ENCODE peak calls at places on chromosome 1, in six cellular contexts. One of them, this sample, is unnamed.

GRCh38 chr1:111499026-111499790 is 4.2 kb downstream of the ADORA3 start:
- DNase-seq in tibial nerve: no peak
- DNase-seq in progenitor cell of endocrine pancreas: no peak
- DNase-seq in epithelial cell of esophagus: peak; percentile 35
- DNase-seq in left lung: no peak
- DNase-seq in heart left ventricle: no peak
- DNase-seq in this sample: no peak

GRCh38 chr1:159991513-159991912 is 37.5 kb upstream of the SLAMF9 start:
- DNase-seq in tibial nerve: no peak
- DNase-seq in progenitor cell of endocrine pancreas: no peak
- DNase-seq in epithelial cell of esophagus: peak; percentile 32
- DNase-seq in left lung: no peak
- DNase-seq in heart left ventricle: no peak
- DNase-seq in this sample: no peak

GRCh38 chr1:4467241-4467640 is 187.2 kb upstream of the AJAP1 start:
- DNase-seq in tibial nerve: no peak
- DNase-seq in progenitor cell of endocrine pancreas: no peak
- DNase-seq in epithelial cell of esophagus: no peak
- DNase-seq in left lung: no peak
- DNase-seq in heart left ventricle: no peak
- DNase-seq in this sample: no peak

GRCh38 chr1:110321846-110322245 is 17.3 kb upstream of the RBM15 start:
- DNase-seq in tibial nerve: no peak
- DNase-seq in progenitor cell of endocrine pancreas: no peak
- DNase-seq in epithelial cell of esophagus: no peak
- DNase-seq in left lung: no peak
- DNase-seq in heart left ventricle: no peak
- DNase-seq in this sample: no peak

GRCh38 chr1:183318433-183318832 is 99.7 kb downstream of the NMNAT2 start:
- DNase-seq in tibial nerve: peak; percentile 72
- DNase-seq in progenitor cell of endocrine pancreas: no peak
- DNase-seq in epithelial cell of esophagus: peak; percentile 90
- DNase-seq in left lung: peak; percentile 82
- DNase-seq in heart left ventricle: peak; percentile 80
- DNase-seq in this sample: no peak

GRCh38 chr1:150537732-150538684 is 11.2 kb upstream of the ADAMTSL4 start:
- DNase-seq in tibial nerve: no peak
- DNase-seq in progenitor cell of endocrine pancreas: no peak
- DNase-seq in epithelial cell of esophagus: peak; percentile 93
- DNase-seq in left lung: no peak
- DNase-seq in heart left ventricle: no peak
- DNase-seq in this sample: no peak

GRCh38 chr1:165829888-165830287 is 2.5 kb downstream of the UCK2 start:
- DNase-seq in tibial nerve: no peak
- DNase-seq in progenitor cell of endocrine pancreas: no peak
- DNase-seq in epithelial cell of esophagus: no peak
- DNase-seq in left lung: no peak
- DNase-seq in heart left ventricle: no peak
- DNase-seq in this sample: no peak

GRCh38 chr1:84260852-84261518 is 40.5 kb upstream of the SAMD13 start:
- DNase-seq in tibial nerve: no peak
- DNase-seq in progenitor cell of endocrine pancreas: no peak
- DNase-seq in epithelial cell of esophagus: peak; percentile 24
- DNase-seq in left lung: no peak
- DNase-seq in heart left ventricle: no peak
- DNase-seq in this sample: no peak

GRCh38 chr1:32071758-32072621 is 749 bp upstream of the TMEM39B start:
- DNase-seq in tibial nerve: no peak
- DNase-seq in progenitor cell of endocrine pancreas: no peak
- DNase-seq in epithelial cell of esophagus: peak; percentile 57
- DNase-seq in left lung: no peak
- DNase-seq in heart left ventricle: no peak
- DNase-seq in this sample: peak; percentile 22

GRCh38 chr1:76124196-76124595 is 49.6 kb downstream of the ST6GALNAC3 start:
- DNase-seq in tibial nerve: no peak
- DNase-seq in progenitor cell of endocrine pancreas: no peak
- DNase-seq in epithelial cell of esophagus: peak; percentile 25
- DNase-seq in left lung: no peak
- DNase-seq in heart left ventricle: no peak
- DNase-seq in this sample: no peak

GRCh38 chr1:243558556-243558955 is 291.5 kb downstream of the AKT3 start:
- DNase-seq in tibial nerve: no peak
- DNase-seq in progenitor cell of endocrine pancreas: no peak
- DNase-seq in epithelial cell of esophagus: no peak
- DNase-seq in left lung: no peak
- DNase-seq in heart left ventricle: no peak
- DNase-seq in this sample: no peak

GRCh38 chr1:115641762-115642167 is at the start of gene VANGL1:
- DNase-seq in tibial nerve: no peak
- DNase-seq in progenitor cell of endocrine pancreas: peak; percentile 66
- DNase-seq in epithelial cell of esophagus: peak; percentile 76
- DNase-seq in left lung: peak; percentile 57
- DNase-seq in heart left ventricle: peak; percentile 80
- DNase-seq in this sample: peak; percentile 48

GRCh38 chr1:54365020-54365797 is 41.0 kb downstream of the SSBP3 start:
- DNase-seq in tibial nerve: no peak
- DNase-seq in progenitor cell of endocrine pancreas: no peak
- DNase-seq in epithelial cell of esophagus: peak; percentile 14
- DNase-seq in left lung: no peak
- DNase-seq in heart left ventricle: no peak
- DNase-seq in this sample: no peak

GRCh38 chr1:42173155-42173933 is 8.8 kb upstream of the GUCA2A start:
- DNase-seq in tibial nerve: peak; percentile 39
- DNase-seq in progenitor cell of endocrine pancreas: peak; percentile 65
- DNase-seq in epithelial cell of esophagus: peak; percentile 56
- DNase-seq in left lung: no peak
- DNase-seq in heart left ventricle: peak; percentile 68
- DNase-seq in this sample: peak; percentile 79

GRCh38 chr1:159122005-159122621 is 45.5 kb upstream of the AIM2 start:
- DNase-seq in tibial nerve: no peak
- DNase-seq in progenitor cell of endocrine pancreas: no peak
- DNase-seq in epithelial cell of esophagus: peak; percentile 58
- DNase-seq in left lung: no peak
- DNase-seq in heart left ventricle: no peak
- DNase-seq in this sample: no peak

DNA sequence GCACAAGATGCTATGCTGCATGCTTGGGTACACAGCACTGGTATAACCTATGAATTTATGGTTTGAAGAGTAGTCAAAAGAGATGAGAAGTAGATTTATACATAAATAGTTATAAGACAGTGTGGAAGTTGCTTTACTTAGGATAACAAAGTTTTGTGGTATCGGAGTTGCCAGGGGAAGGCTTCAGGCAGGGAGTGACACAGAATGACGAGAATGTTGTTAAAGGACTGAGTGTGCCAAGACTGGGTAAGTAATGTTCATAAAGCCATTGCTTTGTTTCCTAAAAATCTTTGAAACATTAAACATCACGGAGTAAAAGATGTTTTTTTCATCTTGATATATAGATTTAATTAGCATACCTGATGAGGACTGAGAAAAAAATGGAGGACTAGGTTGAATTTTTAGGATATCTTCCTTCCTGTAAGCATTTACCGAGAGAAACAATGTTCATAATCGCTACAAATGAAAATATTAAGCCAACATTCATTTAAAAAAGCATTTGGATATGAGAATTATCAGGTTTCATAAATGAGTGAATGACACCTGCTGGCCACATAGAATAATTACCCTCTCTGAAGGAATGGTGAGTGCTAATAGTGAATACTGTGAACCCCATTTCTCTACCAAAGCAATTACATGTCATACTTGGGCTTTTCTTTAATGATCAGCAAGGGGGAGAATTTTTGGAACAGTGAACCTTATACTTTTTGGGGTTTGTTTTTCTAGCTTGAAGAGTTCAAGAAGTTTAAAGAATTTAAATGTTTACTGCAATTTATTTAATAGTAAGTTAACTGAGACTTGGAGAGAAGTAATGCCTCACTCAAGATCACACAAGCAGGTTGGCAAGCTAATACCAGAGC is 28.4 kb downstream of the EXTL2 start:
- DNase-seq in tibial nerve: no peak
- DNase-seq in progenitor cell of endocrine pancreas: no peak
- DNase-seq in epithelial cell of esophagus: peak; percentile 48
- DNase-seq in left lung: no peak
- DNase-seq in heart left ventricle: no peak
- DNase-seq in this sample: no peak
- TF ChIP-seq CTCF in tibial nerve: peak; percentile 70
- TF ChIP-seq CTCF in progenitor cell of endocrine pancreas: peak; percentile 58
- TF ChIP-seq CTCF in epithelial cell of esophagus: peak; percentile 55
- TF ChIP-seq CTCF in left lung: peak; percentile 51
- TF ChIP-seq CTCF in heart left ventricle: peak; percentile 65
- TF ChIP-seq CTCF in this sample: peak; percentile 71

DNA sequence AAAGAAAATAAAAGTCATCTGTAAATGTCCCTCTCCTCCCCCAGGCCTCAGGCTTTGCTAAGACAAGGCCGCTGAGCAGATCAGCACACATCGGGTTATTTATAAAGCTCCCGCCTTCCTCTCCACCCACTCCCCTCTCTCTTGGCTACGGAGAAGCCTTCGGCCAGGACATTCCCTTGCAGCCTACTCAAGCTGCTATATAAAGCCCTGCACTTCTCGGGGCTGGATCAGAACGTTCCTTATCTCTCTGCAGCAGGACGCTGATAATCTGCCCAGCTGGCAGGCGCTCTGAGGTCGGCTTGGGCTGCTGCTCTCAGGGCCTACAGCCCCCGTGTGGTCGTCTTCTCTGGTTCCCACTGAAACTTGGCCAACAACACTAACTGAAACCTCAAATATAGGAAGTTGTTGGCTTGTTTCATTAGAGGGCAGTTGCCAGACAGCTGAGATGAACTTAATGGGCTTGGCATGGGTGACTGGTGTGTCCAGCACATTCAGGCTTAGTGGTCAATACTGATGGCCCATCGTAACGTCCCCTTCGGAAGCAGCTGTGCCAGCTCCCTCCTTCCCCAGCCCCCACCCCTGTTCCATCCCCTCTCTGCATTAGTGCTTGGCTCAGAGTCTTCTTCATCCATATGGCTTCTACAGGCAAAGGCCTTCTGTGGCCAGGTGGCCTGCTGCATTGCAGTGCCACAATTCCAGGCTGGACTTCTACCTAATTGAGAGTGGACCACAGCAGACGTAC is 64.6 kb downstream of the IER5 start:
- DNase-seq in tibial nerve: peak; percentile 43
- DNase-seq in progenitor cell of endocrine pancreas: no peak
- DNase-seq in epithelial cell of esophagus: no peak
- DNase-seq in left lung: peak; percentile 71
- DNase-seq in heart left ventricle: peak; percentile 91
- DNase-seq in this sample: no peak
- TF ChIP-seq CTCF in tibial nerve: peak; percentile 31
- TF ChIP-seq CTCF in progenitor cell of endocrine pancreas: peak; percentile 38
- TF ChIP-seq CTCF in epithelial cell of esophagus: no peak
- TF ChIP-seq CTCF in left lung: peak; percentile 30
- TF ChIP-seq CTCF in heart left ventricle: peak; percentile 68
- TF ChIP-seq CTCF in this sample: peak; percentile 38

GRCh38 chr1:101237229-101237837 is 514 bp downstream of the S1PR1 start:
- DNase-seq in tibial nerve: no peak
- DNase-seq in progenitor cell of endocrine pancreas: no peak
- DNase-seq in epithelial cell of esophagus: peak; percentile 32
- DNase-seq in left lung: no peak
- DNase-seq in heart left ventricle: no peak
- DNase-seq in this sample: no peak

GRCh38 chr1:101238041-101238515 is 1.3 kb downstream of the S1PR1 start:
- DNase-seq in tibial nerve: no peak
- DNase-seq in progenitor cell of endocrine pancreas: no peak
- DNase-seq in epithelial cell of esophagus: no peak
- DNase-seq in left lung: no peak
- DNase-seq in heart left ventricle: no peak
- DNase-seq in this sample: no peak

GRCh38 chr1:101235241-101235695 is 1.6 kb upstream of the S1PR1 start:
- DNase-seq in tibial nerve: no peak
- DNase-seq in progenitor cell of endocrine pancreas: no peak
- DNase-seq in epithelial cell of esophagus: no peak
- DNase-seq in left lung: no peak
- DNase-seq in heart left ventricle: no peak
- DNase-seq in this sample: no peak

GRCh38 chr1:101236546-101237228 is at the start of gene S1PR1:
- DNase-seq in tibial nerve: peak; percentile 32
- DNase-seq in progenitor cell of endocrine pancreas: peak; percentile 56
- DNase-seq in epithelial cell of esophagus: peak; percentile 38
- DNase-seq in left lung: peak; percentile 80
- DNase-seq in heart left ventricle: peak; percentile 87
- DNase-seq in this sample: peak; percentile 69

DNA sequence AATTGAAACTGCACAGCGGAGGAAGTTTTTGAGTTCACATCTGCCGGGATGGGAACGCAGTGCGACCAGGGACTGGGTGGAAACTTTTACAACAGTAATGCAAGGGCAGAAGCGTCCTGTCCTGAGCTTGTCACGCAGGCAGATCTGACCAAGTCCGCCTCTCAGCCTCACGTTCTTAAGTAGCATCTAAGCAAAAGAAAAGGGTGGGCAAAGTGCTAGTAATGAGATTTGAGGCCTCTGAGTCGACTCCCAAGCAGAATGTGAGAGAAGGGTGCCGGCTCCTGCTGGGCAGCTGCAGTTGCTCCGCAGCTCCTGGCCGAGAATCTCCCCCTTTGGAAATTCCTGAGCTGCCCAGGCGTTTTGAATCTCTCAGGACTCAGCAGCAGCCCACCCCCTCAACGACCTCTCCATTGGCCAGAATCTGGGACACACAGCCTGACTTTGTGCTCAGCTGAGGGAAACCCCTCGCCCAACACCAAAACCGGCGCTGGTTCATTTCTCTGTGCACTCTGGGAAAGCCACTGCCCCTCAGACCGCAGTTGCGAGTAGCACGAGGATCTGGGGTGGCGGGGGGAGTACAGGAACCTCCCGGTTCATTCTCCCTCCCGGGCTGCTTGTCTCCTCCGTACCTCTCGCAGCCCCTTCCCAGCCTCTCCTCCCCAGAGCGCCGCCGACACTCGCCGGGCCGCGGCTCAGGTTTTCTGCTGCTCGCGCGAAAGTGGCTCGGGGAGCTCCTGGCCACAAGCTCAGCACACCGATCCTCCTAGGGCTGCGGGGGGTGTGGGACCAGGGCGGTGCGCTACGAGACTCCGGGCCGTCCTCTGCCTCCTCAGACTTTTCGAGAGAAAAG is 898 bp upstream of the S1PR1 start:
- DNase-seq in tibial nerve: no peak
- DNase-seq in progenitor cell of endocrine pancreas: peak; percentile 31
- DNase-seq in epithelial cell of esophagus: peak; percentile 36
- DNase-seq in left lung: peak; percentile 42
- DNase-seq in heart left ventricle: peak; percentile 54
- DNase-seq in this sample: peak; percentile 31
- TF ChIP-seq CTCF in tibial nerve: no peak
- TF ChIP-seq CTCF in progenitor cell of endocrine pancreas: no peak
- TF ChIP-seq CTCF in epithelial cell of esophagus: no peak
- TF ChIP-seq CTCF in left lung: no peak
- TF ChIP-seq CTCF in heart left ventricle: no peak
- TF ChIP-seq CTCF in this sample: no peak

GRCh38 chr1:23848673-23849616 is 19.1 kb downstream of the FUCA1 start:
- DNase-seq in tibial nerve: no peak
- DNase-seq in progenitor cell of endocrine pancreas: no peak
- DNase-seq in epithelial cell of esophagus: no peak
- DNase-seq in left lung: no peak
- DNase-seq in heart left ventricle: peak; percentile 29
- DNase-seq in this sample: no peak

DNA sequence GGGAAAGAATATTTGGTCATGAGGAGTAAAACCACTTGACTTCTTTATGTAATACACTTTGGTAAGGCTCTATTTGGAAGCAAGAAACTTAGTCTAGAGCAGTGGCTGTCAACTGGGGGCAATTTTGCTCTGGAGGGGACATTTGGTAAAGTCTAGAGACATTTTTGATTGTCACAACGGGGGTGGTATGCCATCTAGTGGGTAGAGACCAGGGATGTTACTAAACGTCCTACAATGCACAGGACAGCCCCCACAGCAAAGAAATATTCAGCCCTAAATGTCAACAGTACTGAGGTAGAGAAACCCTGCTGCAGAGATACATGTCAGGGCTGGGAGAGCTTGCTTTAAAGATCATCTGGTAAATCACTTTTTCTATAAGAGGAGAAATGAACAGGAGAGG is 13.5 kb downstream of the FUCA1 start:
- DNase-seq in tibial nerve: no peak
- DNase-seq in progenitor cell of endocrine pancreas: no peak
- DNase-seq in epithelial cell of esophagus: no peak
- DNase-seq in left lung: no peak
- DNase-seq in heart left ventricle: no peak
- DNase-seq in this sample: no peak
- TF ChIP-seq CTCF in tibial nerve: no peak
- TF ChIP-seq CTCF in progenitor cell of endocrine pancreas: no peak
- TF ChIP-seq CTCF in epithelial cell of esophagus: peak; percentile 17
- TF ChIP-seq CTCF in left lung: no peak
- TF ChIP-seq CTCF in heart left ventricle: peak; percentile 19
- TF ChIP-seq CTCF in this sample: no peak

This sample was measured in neural crest cell.